ENCODE peak calls at places on chromosome 14, in five cellular contexts. One of them, this sample, is unnamed.

GRCh38 chr14:75875958-75876357 is 105.8 kb downstream of the TGFB3 start:
- DNase-seq in SK-N-SH: no peak
- DNase-seq in PC-3: no peak
- DNase-seq in breast epithelium: no peak
- DNase-seq in iPS DF 6.9: no peak
- DNase-seq in this sample: no peak

GRCh38 chr14:96261053-96261452 is 5.0 kb downstream of the BDKRB1 start:
- DNase-seq in SK-N-SH: no peak
- DNase-seq in PC-3: no peak
- DNase-seq in breast epithelium: no peak
- DNase-seq in iPS DF 6.9: no peak
- DNase-seq in this sample: no peak

GRCh38 chr14:93789366-93790130 is 1.3 kb upstream of the PRIMA1 start:
- DNase-seq in SK-N-SH: peak
- DNase-seq in PC-3: no peak
- DNase-seq in breast epithelium: no peak
- DNase-seq in iPS DF 6.9: no peak
- DNase-seq in this sample: no peak

GRCh38 chr14:81269979-81270375 is 49.2 kb upstream of the GTF2A1 start:
- DNase-seq in SK-N-SH: no peak
- DNase-seq in PC-3: no peak
- DNase-seq in breast epithelium: no peak
- DNase-seq in iPS DF 6.9: no peak
- DNase-seq in this sample: no peak

GRCh38 chr14:66379116-66379515 is 107.1 kb upstream of the CCDC196 start:
- DNase-seq in SK-N-SH: no peak
- DNase-seq in PC-3: peak
- DNase-seq in breast epithelium: no peak
- DNase-seq in iPS DF 6.9: no peak
- DNase-seq in this sample: no peak

GRCh38 chr14:56580317-56580711 is 716 bp downstream of the TMEM260 start:
- DNase-seq in SK-N-SH: no peak
- DNase-seq in PC-3: peak
- DNase-seq in breast epithelium: no peak
- DNase-seq in iPS DF 6.9: no peak
- DNase-seq in this sample: no peak

GRCh38 chr14:90599339-90599738 is 202.5 kb downstream of the CALM1 start:
- DNase-seq in SK-N-SH: no peak
- DNase-seq in PC-3: no peak
- DNase-seq in breast epithelium: no peak
- DNase-seq in iPS DF 6.9: no peak
- DNase-seq in this sample: no peak

GRCh38 chr14:106879241-106879640 is 1352.9 kb downstream of the TMEM121 start:
- DNase-seq in SK-N-SH: peak
- DNase-seq in PC-3: peak
- DNase-seq in breast epithelium: no peak
- DNase-seq in iPS DF 6.9: no peak
- DNase-seq in this sample: no peak

GRCh38 chr14:98952595-98953325 is 319.2 kb downstream of the BCL11B start:
- DNase-seq in SK-N-SH: no peak
- DNase-seq in PC-3: peak
- DNase-seq in breast epithelium: no peak
- DNase-seq in iPS DF 6.9: no peak
- DNase-seq in this sample: peak

GRCh38 chr14:70827366-70828151 is 18.2 kb upstream of the MAP3K9 start:
- DNase-seq in SK-N-SH: no peak
- DNase-seq in PC-3: peak
- DNase-seq in breast epithelium: no peak
- DNase-seq in iPS DF 6.9: no peak
- DNase-seq in this sample: no peak

GRCh38 chr14:90642239-90642717 is 174.0 kb downstream of the TTC7B start:
- DNase-seq in SK-N-SH: no peak
- DNase-seq in PC-3: no peak
- DNase-seq in breast epithelium: no peak
- DNase-seq in iPS DF 6.9: no peak
- DNase-seq in this sample: peak

DNA sequence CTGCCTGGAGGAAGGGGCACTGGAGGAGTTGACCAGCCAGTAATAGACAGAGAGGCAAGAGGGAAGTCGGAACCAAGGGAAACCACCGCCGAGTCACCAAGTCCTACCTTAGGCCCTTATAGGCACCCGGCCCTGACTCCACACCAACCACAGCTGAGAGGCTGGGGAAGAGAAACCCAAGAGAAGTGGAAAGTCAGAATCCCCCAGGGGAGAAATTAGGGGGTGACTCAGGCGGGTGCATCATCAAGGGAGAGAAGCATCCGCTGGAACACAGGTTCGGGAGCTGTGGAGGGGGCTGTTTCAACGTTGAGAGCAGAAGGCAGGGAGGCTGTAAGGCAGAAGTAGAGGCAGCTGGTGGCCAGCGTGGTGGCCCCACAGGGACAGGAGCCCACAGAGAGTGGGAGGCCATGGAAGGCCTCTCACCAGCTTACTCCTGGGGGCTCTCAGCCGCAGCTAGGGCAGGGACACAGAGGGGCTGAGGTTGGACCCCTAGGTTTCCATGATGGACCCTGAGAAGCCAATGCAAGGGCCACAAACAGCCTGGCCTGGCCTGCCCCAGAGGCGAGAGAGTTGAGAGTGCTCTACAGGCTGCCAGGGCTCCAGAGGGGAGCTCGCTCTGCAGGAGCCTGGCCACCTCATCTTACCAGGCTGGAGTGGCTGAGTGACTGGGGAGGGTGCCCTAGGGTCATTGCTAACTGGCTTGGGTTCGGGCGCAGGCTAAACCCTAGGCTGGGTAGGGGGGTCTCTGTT is 1.4 kb upstream of the TRMT61A start:
- DNase-seq in SK-N-SH: no peak
- DNase-seq in PC-3: no peak
- DNase-seq in breast epithelium: no peak
- DNase-seq in iPS DF 6.9: no peak
- DNase-seq in this sample: no peak
- H3K27ac ChIP-seq in SK-N-SH: no peak
- H3K27ac ChIP-seq in PC-3: no peak
- H3K27ac ChIP-seq in breast epithelium: peak
- H3K27ac ChIP-seq in iPS DF 6.9: no peak
- H3K27ac ChIP-seq in this sample: peak

GRCh38 chr14:50082784-50083466 is 33.4 kb downstream of the VCPKMT start:
- DNase-seq in SK-N-SH: no peak
- DNase-seq in PC-3: no peak
- DNase-seq in breast epithelium: no peak
- DNase-seq in iPS DF 6.9: no peak
- DNase-seq in this sample: no peak
- H3K27ac ChIP-seq in SK-N-SH: no peak
- H3K27ac ChIP-seq in PC-3: no peak
- H3K27ac ChIP-seq in breast epithelium: peak
- H3K27ac ChIP-seq in iPS DF 6.9: no peak
- H3K27ac ChIP-seq in this sample: no peak

GRCh38 chr14:101719708-101720107 is 41.8 kb upstream of the PPP2R5C start:
- DNase-seq in SK-N-SH: no peak
- DNase-seq in PC-3: no peak
- DNase-seq in breast epithelium: no peak
- DNase-seq in iPS DF 6.9: no peak
- DNase-seq in this sample: no peak
- H3K27ac ChIP-seq in SK-N-SH: no peak
- H3K27ac ChIP-seq in PC-3: no peak
- H3K27ac ChIP-seq in breast epithelium: no peak
- H3K27ac ChIP-seq in iPS DF 6.9: no peak
- H3K27ac ChIP-seq in this sample: no peak

DNA sequence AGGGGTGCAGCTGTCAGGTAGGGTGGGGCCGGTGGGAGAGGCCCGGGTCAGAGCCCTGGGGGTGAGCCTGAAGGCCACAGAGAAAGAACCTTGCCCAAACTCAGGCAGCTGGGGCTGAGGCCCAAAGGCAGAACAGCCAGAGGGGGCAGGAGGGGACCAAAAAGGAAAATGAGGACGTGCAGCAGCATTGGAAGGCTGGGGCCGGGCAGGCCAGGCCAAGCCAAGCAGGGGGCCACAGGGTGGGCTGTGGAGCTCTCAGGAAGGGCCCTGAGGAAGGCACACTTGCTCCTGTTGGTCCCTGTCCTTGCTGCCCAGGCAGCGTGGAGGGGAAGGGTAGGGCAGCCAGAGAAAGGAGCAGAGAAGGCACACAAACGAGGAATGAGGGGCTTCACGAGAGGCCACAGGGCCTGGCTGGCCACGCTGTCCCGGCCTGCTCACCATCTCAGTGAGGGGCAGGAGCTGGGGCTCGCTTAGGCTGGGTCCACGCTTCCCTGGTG is 10.5 kb downstream of the MMP14 start:
- DNase-seq in SK-N-SH: peak
- DNase-seq in PC-3: no peak
- DNase-seq in breast epithelium: no peak
- DNase-seq in iPS DF 6.9: no peak
- DNase-seq in this sample: no peak
- H3K27ac ChIP-seq in SK-N-SH: no peak
- H3K27ac ChIP-seq in PC-3: no peak
- H3K27ac ChIP-seq in breast epithelium: peak
- H3K27ac ChIP-seq in iPS DF 6.9: no peak
- H3K27ac ChIP-seq in this sample: no peak

GRCh38 chr14:50366115-50366514 is 30.6 kb downstream of the CDKL1 start:
- DNase-seq in SK-N-SH: no peak
- DNase-seq in PC-3: peak
- DNase-seq in breast epithelium: no peak
- DNase-seq in iPS DF 6.9: no peak
- DNase-seq in this sample: no peak
- H3K27ac ChIP-seq in SK-N-SH: no peak
- H3K27ac ChIP-seq in PC-3: no peak
- H3K27ac ChIP-seq in breast epithelium: no peak
- H3K27ac ChIP-seq in iPS DF 6.9: no peak
- H3K27ac ChIP-seq in this sample: peak

GRCh38 chr14:100362311-100362927 is 39.3 kb downstream of the SLC25A47 start:
- DNase-seq in SK-N-SH: no peak
- DNase-seq in PC-3: no peak
- DNase-seq in breast epithelium: no peak
- DNase-seq in iPS DF 6.9: no peak
- DNase-seq in this sample: no peak

GRCh38 chr14:100358396-100358795 is 35.3 kb downstream of the SLC25A47 start:
- DNase-seq in SK-N-SH: no peak
- DNase-seq in PC-3: no peak
- DNase-seq in breast epithelium: no peak
- DNase-seq in iPS DF 6.9: no peak
- DNase-seq in this sample: no peak

GRCh38 chr14:100361626-100362025 is 38.5 kb downstream of the SLC25A47 start:
- DNase-seq in SK-N-SH: no peak
- DNase-seq in PC-3: no peak
- DNase-seq in breast epithelium: no peak
- DNase-seq in iPS DF 6.9: no peak
- DNase-seq in this sample: no peak

GRCh38 chr14:100359881-100360280 is 36.7 kb downstream of the SLC25A47 start:
- DNase-seq in SK-N-SH: no peak
- DNase-seq in PC-3: no peak
- DNase-seq in breast epithelium: no peak
- DNase-seq in iPS DF 6.9: no peak
- DNase-seq in this sample: no peak

DNA sequence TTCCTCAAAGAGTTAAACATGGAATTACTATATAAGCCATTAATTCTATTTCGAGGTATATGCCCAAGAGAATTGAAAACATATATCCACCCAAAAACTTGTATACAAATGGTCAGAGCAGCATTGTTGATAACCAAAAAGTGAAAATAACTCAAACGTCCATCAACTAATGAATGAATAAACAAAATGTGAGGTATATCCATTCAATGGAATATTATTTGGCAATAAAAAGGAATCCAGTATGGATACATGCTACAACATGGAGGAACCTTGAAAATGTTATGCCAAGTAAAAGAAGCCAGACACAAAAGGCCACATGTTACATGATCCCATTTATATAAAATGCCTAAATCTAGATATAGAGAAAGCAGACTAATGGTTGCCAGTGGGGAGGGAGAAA is 36.0 kb downstream of the SLC25A47 start:
- DNase-seq in SK-N-SH: no peak
- DNase-seq in PC-3: no peak
- DNase-seq in breast epithelium: no peak
- DNase-seq in iPS DF 6.9: no peak
- DNase-seq in this sample: no peak
- H3K27ac ChIP-seq in SK-N-SH: no peak
- H3K27ac ChIP-seq in PC-3: no peak
- H3K27ac ChIP-seq in breast epithelium: no peak
- H3K27ac ChIP-seq in iPS DF 6.9: no peak
- H3K27ac ChIP-seq in this sample: no peak

DNA sequence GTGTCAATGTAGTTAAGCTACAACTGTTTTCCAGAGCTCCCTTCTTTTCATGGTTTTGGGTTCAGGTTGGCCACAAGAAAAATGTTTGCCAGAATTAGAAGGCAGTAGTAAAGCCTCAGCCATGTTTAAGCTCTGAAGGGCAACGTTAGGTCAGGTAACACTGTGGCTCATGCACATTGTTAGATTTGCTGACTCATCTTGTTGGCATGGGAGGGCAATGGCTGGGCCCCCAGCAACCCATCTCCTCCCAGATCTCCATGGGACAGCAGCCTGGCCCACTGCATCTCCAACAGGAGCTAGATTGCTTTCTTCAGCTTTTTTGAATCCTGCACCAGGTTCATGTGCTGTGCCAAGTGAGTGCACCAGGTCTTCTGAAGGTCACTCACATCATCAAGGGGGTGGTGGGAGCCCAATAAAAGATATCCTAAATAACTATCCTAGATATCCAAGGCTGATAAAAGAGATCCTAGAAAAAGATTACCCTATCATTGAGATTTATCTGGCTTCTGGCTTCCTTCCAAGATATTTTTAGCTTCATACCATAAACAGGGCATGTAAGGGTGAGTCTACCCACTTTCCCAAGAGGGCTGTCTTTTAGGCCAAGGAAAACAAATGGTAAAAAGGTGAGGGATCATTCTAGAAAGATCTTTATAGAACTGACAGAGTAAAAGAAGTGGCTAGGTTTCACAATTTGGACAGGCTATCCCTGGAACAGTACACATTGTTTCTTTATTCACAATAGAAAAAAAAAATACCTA is 28.9 kb downstream of the PTGER2 start:
- DNase-seq in SK-N-SH: no peak
- DNase-seq in PC-3: peak
- DNase-seq in breast epithelium: no peak
- DNase-seq in iPS DF 6.9: no peak
- DNase-seq in this sample: peak
- H3K27ac ChIP-seq in SK-N-SH: no peak
- H3K27ac ChIP-seq in PC-3: peak
- H3K27ac ChIP-seq in breast epithelium: no peak
- H3K27ac ChIP-seq in iPS DF 6.9: no peak
- H3K27ac ChIP-seq in this sample: no peak

This sample was measured in cardiac muscle cell.